ENCODE peak calls at places on chromosomes 11 and 22, in four cellular contexts. Q is K562, X is GM12878, T is HepG2. O is an unnamed sample.
A peak's percentile ranks its signal among the peaks of the same experiment; 100 is the strongest.

GRCh38 chr11:102196816-102197215 is 86.6 kb downstream of the YAP1 start:
- DNase-seq in X (no peak), Q (no peak), T (no peak), O (no peak)

GRCh38 chr22:22397875-22398524 is 110.5 kb downstream of the ZNF280B start:
- DNase-seq in X (no peak), T (no peak), Q (no peak), O (no peak)

GRCh38 chr11:93081694-93082093 is 112.2 kb downstream of the MTNR1B start:
- DNase-seq in T (no peak), Q (no peak), X (no peak), O (no peak)

GRCh38 chr22:38733329-38734202 is 22.2 kb downstream of the SUN2 start:
- DNase-seq in Q (peak; percentile 46), X (no peak), T (peak; percentile 16), O (peak; percentile 79)

GRCh38 chr11:57150454-57150917 is 31.3 kb upstream of the LRRC55 start:
- DNase-seq in X (no peak), Q (peak; percentile 75), T (no peak), O (no peak)

GRCh38 chr11:123450593-123450992 is 20.5 kb downstream of the GRAMD1B start:
- DNase-seq in Q (no peak), T (no peak), X (no peak), O (no peak)

GRCh38 chr11:81420668-81421550 is 1312.8 kb downstream of the FAM181B start:
- DNase-seq in Q (no peak), X (no peak), T (no peak), O (no peak)

GRCh38 chr11:9838961-9839360 is 175.1 kb downstream of the SWAP70 start:
- DNase-seq in T (no peak), Q (no peak), X (peak; percentile 51), O (no peak)

GRCh38 chr11:28649922-28650321 is 541.7 kb downstream of the METTL15 start:
- DNase-seq in Q (no peak), T (no peak), X (no peak), O (no peak)

GRCh38 chr11:109939176-109939810 is 153.9 kb upstream of the ZC3H12C start:
- DNase-seq in T (peak; percentile 54), Q (peak; percentile 72), X (no peak), O (peak; percentile 52)

GRCh38 chr11:87445002-87445401 is 407.3 kb downstream of the TMEM135 start:
- DNase-seq in X (no peak), Q (no peak), T (no peak), O (no peak)

GRCh38 chr22:31950226-31950625 is 5.9 kb downstream of the YWHAH start:
- DNase-seq in X (no peak), T (no peak), Q (no peak), O (no peak)

GRCh38 chr22:31951201-31952093 is 7.1 kb downstream of the YWHAH start:
- DNase-seq in T (no peak), Q (no peak), X (no peak), O (no peak)

GRCh38 chr22:31953251-31953650 is 8.9 kb downstream of the YWHAH start:
- DNase-seq in X (no peak), Q (no peak), T (no peak), O (no peak)

GRCh38 chr22:31952094-31952401 is 7.7 kb downstream of the YWHAH start:
- DNase-seq in Q (no peak), T (no peak), X (no peak), O (no peak)

DNA sequence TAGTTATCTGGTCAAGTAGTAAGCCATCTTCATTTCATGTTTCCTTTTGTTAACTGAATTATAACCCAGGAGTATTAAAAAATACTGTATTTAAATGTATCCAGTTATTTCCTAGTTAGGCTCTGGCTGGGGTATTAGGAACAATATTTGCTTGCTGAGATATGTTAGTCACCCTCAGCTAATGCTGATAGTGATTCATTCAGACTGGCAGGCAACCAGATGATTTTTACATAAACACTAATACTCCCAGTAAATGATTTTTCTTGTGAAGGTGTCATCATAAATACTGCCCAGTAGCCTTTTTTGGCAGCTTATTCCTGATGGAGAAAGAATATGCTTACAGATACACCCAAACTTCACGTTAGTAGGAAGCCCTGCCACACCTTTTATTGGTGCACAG is 8.1 kb downstream of the YWHAH start:
- DNase-seq in T (no peak), Q (no peak), X (no peak), O (no peak)
- TF ChIP-seq TARDBP in T (no peak), Q (no peak), X (no peak), O (no peak)

GRCh38 chr11:118921929-118922744 is 3.6 kb downstream of the BCL9L start:
- DNase-seq in X (no peak), T (peak; percentile 80), Q (no peak), O (no peak)
- TF ChIP-seq TARDBP in X (no peak), T (peak; percentile 34), Q (no peak), O (no peak)

GRCh38 chr22:46010177-46010867 is 33.4 kb upstream of the WNT7B start:
- DNase-seq in X (no peak), T (no peak), Q (no peak), O (no peak)
- TF ChIP-seq TARDBP in X (no peak), T (no peak), Q (no peak), O (no peak)

GRCh38 chr22:31618057-31618456 is 44.0 kb downstream of the PISD start:
- DNase-seq in Q (no peak), X (no peak), T (no peak), O (no peak)
- TF ChIP-seq TARDBP in Q (no peak), X (no peak), T (no peak), O (no peak)

GRCh38 chr11:118572914-118573550 is 823 bp downstream of the ARCN1 start:
- DNase-seq in Q (peak; percentile 80), T (peak; percentile 27), X (peak; percentile 15), O (peak; percentile 20)
- TF ChIP-seq TARDBP in Q (no peak), T (no peak), X (no peak), O (no peak)

O was measured in HEK293T.